ENCODE peak calls at places on chromosome 18, in seven cellular contexts. F, C, L, Q, P, U and B are unnamed samples.

GRCh38 chr18:500556-501405 is at the start of gene COLEC12:
- DNase-seq in F (no peak), P (peak; percentile 68), U (no peak), C (no peak), Q (no peak), L (peak; percentile 33), B (no peak)

GRCh38 chr18:37567061-37567993 is 1.7 kb upstream of the CELF4 start:
- DNase-seq in P (no peak), U (no peak), L (no peak), F (no peak), C (no peak), Q (no peak), B (no peak)

GRCh38 chr18:10170375-10170774 is 256.6 kb downstream of the VAPA start:
- DNase-seq in Q (no peak), C (no peak), U (no peak), P (no peak), F (peak; percentile 7), L (no peak), B (no peak)

GRCh38 chr18:11339121-11339520 is 189.8 kb upstream of the PIEZO2 start:
- DNase-seq in U (no peak), F (no peak), C (no peak), L (no peak), P (no peak), Q (no peak), B (no peak)

GRCh38 chr18:39772155-39772919 is 2182.7 kb upstream of the PIK3C3 start:
- DNase-seq in C (no peak), U (no peak), F (no peak), L (no peak), Q (no peak), P (no peak), B (no peak)

GRCh38 chr18:22045221-22045918 is 124.0 kb upstream of the GATA6 start:
- DNase-seq in Q (no peak), F (peak; percentile 76), U (no peak), L (no peak), C (no peak), P (peak; percentile 68), B (peak; percentile 95)

GRCh38 chr18:12679183-12679786 is 21.4 kb upstream of the SPIRE1 start:
- DNase-seq in C (peak; percentile 83), F (peak; percentile 29), U (no peak), L (peak; percentile 82), P (no peak), Q (no peak), B (no peak)

GRCh38 chr18:59573962-59574361 is 123.3 kb downstream of the CCBE1 start:
- DNase-seq in F (no peak), U (no peak), P (no peak), L (no peak), C (no peak), Q (no peak), B (no peak)

GRCh38 chr18:9950289-9951016 is 36.6 kb downstream of the VAPA start:
- DNase-seq in F (no peak), L (no peak), U (no peak), Q (no peak), C (no peak), P (no peak), B (no peak)

GRCh38 chr18:75638597-75639467 is 211.3 kb upstream of the SMIM21 start:
- DNase-seq in Q (peak; percentile 57), P (peak; percentile 40), U (no peak), F (no peak), C (no peak), L (peak; percentile 38), B (no peak)

GRCh38 chr18:23237524-23238151 is 102.4 kb downstream of the CABLES1 start:
- DNase-seq in F (peak; percentile 41), L (peak; percentile 53), U (peak; percentile 67), Q (no peak), P (no peak), C (peak; percentile 83), B (peak; percentile 76)

GRCh38 chr18:79644666-79645057 is 34.9 kb upstream of the CTDP1 start:
- DNase-seq in F (no peak), L (no peak), P (no peak), Q (no peak), C (no peak), U (no peak), B (no peak)
- H3K27ac ChIP-seq in F (no peak overlapping the region), L (no peak overlapping the region), P (no peak overlapping the region), Q (no peak overlapping the region), C (no peak overlapping the region), U (no peak overlapping the region), B (no peak overlapping the region)

DNA sequence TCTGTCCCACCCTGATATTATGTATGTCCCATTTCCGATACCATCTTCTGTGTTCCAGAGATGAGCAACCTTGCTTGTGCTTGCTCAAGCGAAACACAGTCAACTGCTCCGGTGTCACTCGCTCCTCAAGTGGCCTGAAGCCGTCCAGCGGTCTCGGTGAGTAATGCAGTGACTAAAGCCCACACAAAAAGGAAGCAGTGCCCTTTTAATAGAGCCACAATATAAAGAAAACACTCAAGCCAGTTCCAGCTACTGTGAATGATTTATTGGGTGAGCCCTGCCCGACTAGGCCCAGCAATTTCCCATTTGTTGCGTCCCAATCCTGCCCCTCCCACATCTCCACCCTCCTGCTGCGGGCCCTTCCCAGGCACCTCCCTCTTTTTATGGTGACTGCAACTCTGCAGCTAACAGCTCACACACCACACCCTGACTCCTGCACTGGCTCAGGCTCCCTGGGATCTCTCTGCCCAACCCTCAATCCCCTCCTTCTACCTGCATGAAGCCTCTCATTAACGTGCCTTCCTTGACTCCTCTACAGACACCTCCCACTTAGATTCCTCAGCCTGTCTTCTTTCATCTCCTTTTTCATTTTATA is 44.2 kb upstream of the DSC1 start:
- DNase-seq in C (peak; percentile 84), U (no peak), F (peak; percentile 94), P (peak; percentile 82), L (peak; percentile 40), Q (no peak), B (peak; percentile 99)
- H3K4me3 ChIP-seq in C (no peak overlapping the region), U (no peak overlapping the region), F (no peak overlapping the region), P (no peak overlapping the region), L (no peak overlapping the region), Q (no peak overlapping the region), B (no peak overlapping the region)

DNA sequence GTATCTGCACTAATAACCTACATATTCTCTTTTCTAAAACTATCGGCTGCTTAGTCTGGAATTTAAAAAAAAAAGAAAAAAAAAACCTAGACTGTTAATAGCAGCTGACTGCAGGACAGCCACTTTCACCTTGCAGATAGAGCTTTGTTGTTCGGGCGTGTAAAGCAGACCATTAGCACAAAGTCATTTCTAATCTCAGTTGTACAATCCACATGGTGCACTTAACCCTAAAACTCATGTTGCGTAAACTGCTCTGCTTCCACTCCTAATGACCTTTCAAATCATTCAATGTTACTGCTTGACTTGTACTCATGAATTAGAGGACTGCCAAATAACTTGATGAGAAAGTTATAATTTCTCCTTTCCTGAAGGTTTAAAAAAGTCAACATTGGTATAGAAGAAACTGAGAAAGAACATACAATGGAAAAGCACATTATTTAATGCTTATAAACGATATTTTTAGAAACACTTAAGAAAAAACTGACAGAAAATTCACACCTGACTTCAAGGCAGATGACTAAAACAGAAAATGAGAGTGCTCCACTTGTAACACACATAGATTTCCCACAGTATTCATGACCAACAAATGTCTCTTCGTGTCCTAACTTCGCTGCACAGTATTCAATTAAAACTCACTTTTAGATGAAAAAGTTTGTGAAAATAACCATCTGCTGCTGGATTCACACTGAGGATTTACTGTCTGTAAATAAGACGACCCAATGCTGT is 2.6 kb downstream of the CDH2 start:
- DNase-seq in C (no peak), Q (no peak), F (no peak), U (no peak), L (no peak), P (no peak), B (no peak)
- H3K27ac ChIP-seq in C (no peak overlapping the region), Q (no peak overlapping the region), F (no peak overlapping the region), U (no peak overlapping the region), L (peak overlapping the region; percentile 83), P (peak overlapping the region; percentile 75), B (no peak overlapping the region)

GRCh38 chr18:44679056-44679911 is 1.4 kb upstream of the SETBP1 start:
- DNase-seq in U (peak; percentile 80), F (peak; percentile 88), C (peak; percentile 94), L (peak; percentile 88), P (peak; percentile 93), Q (peak; percentile 87), B (peak; percentile 83)

GRCh38 chr18:44677933-44678332 is 2.8 kb upstream of the SETBP1 start:
- DNase-seq in L (no peak), U (no peak), F (no peak), C (no peak), P (no peak), Q (no peak), B (no peak)

GRCh38 chr18:44680271-44681038 is at the start of gene SETBP1:
- DNase-seq in P (peak; percentile 84), U (peak; percentile 21), C (peak; percentile 92), L (peak; percentile 70), Q (peak; percentile 58), F (peak; percentile 73), B (no peak)

GRCh38 chr18:44679912-44680270 is 797 bp upstream of the SETBP1 start:
- DNase-seq in L (peak; percentile 55), P (peak; percentile 77), F (peak; percentile 66), Q (peak; percentile 65), C (peak; percentile 80), U (peak; percentile 14), B (peak; percentile 23)

GRCh38 chr18:44678725-44679055 is 2.0 kb upstream of the SETBP1 start:
- DNase-seq in F (no peak), C (no peak), P (no peak), U (no peak), Q (no peak), L (no peak), B (no peak)
- H3K4me3 ChIP-seq in F (peak overlapping the region; percentile 73), C (peak overlapping the region; percentile 72), P (no peak overlapping the region), U (no peak overlapping the region), Q (peak overlapping the region; percentile 81), L (peak overlapping the region; percentile 94), B (no peak overlapping the region)

DNA sequence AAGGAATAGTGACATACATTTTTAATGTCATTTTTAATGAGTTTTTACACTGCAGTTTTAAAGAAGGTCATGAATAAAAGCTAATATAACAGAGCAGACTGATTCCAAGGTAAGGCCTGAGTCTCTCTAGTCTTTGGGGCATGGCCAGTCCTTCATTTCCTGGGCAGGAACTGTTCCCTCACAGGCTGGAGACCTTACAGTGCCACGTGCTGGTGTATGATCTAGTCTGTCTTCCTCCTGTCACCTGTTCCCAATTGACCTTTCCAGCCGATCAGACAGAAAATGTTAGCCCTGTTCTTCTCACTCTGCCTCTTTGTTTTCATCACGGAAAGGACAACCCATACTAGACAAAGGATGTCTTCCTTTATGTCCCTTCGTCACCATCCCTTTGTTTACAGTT is 33.6 kb downstream of the ZCCHC2 start:
- DNase-seq in F (no peak), P (no peak), Q (no peak), C (no peak), L (no peak), U (no peak), B (no peak)
- H3K27ac ChIP-seq in F (no peak overlapping the region), P (no peak overlapping the region), Q (no peak overlapping the region), C (no peak overlapping the region), L (no peak overlapping the region), U (no peak overlapping the region), B (no peak overlapping the region)

GRCh38 chr18:52339891-52340371 is at the start of gene DCC:
- DNase-seq in Q (peak; percentile 81), C (no peak), L (no peak), U (no peak), F (peak; percentile 24), P (peak; percentile 77), B (peak; percentile 32)
- H3K4me3 ChIP-seq in Q (peak within 1 kb of the TSS; percentile 45), C (peak within 1 kb of the TSS; percentile 19), L (no peak within 1 kb of the TSS), U (no peak within 1 kb of the TSS), F (no peak within 1 kb of the TSS), P (peak within 1 kb of the TSS; percentile 35), B (no peak within 1 kb of the TSS)

GRCh38 chr18:46719388-46719787 is 37.5 kb downstream of the ST8SIA5 start:
- DNase-seq in C (no peak), Q (no peak), F (no peak), U (no peak), P (no peak), L (no peak), B (no peak)
- H3K27ac ChIP-seq in C (no peak overlapping the region), Q (no peak overlapping the region), F (no peak overlapping the region), U (no peak overlapping the region), P (no peak overlapping the region), L (no peak overlapping the region), B (no peak overlapping the region)